ENCODE peak calls at places on chromosomes 4 and X, in ten cellular contexts. K, Y, Z, O, F, D, V, A, L and J are unnamed samples.

GRCh38 chrX:112968351-112969133 is 127.9 kb upstream of the AMOT start:
- DNase-seq in D (no peak), A (no peak), Z (no peak), K (no peak), L (no peak), V (no peak), Y (no peak), F (no peak), O (no peak), J (no peak)

GRCh38 chrX:28847423-28847822 is 260.2 kb downstream of the IL1RAPL1 start:
- DNase-seq in D (no peak), L (no peak), K (peak), F (peak), V (no peak), Y (no peak), A (no peak), Z (no peak), O (no peak), J (no peak)

GRCh38 chrX:83422836-83423235 is 85.3 kb upstream of the POU3F4 start:
- DNase-seq in F (no peak), A (no peak), K (no peak), Y (no peak), L (no peak), V (no peak), Z (no peak), O (no peak), D (no peak), J (no peak)

GRCh38 chr4:91288702-91289311 is 1015.0 kb upstream of the GRID2 start:
- DNase-seq in A (no peak), F (no peak), O (no peak), L (no peak), V (no peak), D (no peak), Z (no peak), Y (no peak), K (no peak), J (no peak)

GRCh38 chrX:69133561-69134542 is 31.4 kb downstream of the PJA1 start:
- DNase-seq in F (peak), K (no peak), D (no peak), A (peak), O (no peak), V (no peak), Y (no peak), L (peak), Z (no peak), J (no peak)

GRCh38 chr4:158319880-158320279 is 109.6 kb downstream of the TMEM144 start:
- DNase-seq in D (no peak), V (no peak), L (no peak), K (no peak), Y (no peak), O (no peak), Z (no peak), F (no peak), A (no peak), J (no peak)

GRCh38 chr4:175350246-175350645 is 432.1 kb downstream of the ADAM29 start:
- DNase-seq in F (no peak), Y (no peak), K (no peak), O (no peak), Z (no peak), L (no peak), A (no peak), V (no peak), D (no peak), J (no peak)

GRCh38 chrX:136423724-136424123 is 64.0 kb upstream of the BRS3 start:
- DNase-seq in Y (no peak), L (no peak), D (no peak), A (no peak), V (no peak), F (no peak), O (no peak), K (no peak), Z (no peak), J (no peak)

GRCh38 chr4:17941731-17942130 is 79.8 kb downstream of the LCORL start:
- DNase-seq in D (no peak), A (no peak), Y (no peak), O (no peak), Z (no peak), L (no peak), F (no peak), V (no peak), K (no peak), J (no peak)

GRCh38 chr4:89681219-89681618 is 155.7 kb downstream of the SNCA start:
- DNase-seq in K (no peak), Y (no peak), V (no peak), F (no peak), L (peak), D (no peak), O (no peak), A (no peak), Z (no peak), J (no peak)

GRCh38 chr4:14719053-14719452 is 283.2 kb upstream of the CPEB2 start:
- DNase-seq in V (no peak), K (no peak), Z (peak), A (no peak), F (no peak), D (no peak), Y (no peak), L (no peak), O (no peak), J (no peak)

GRCh38 chrX:141175786-141176185 is 1.1 kb downstream of the LDOC1 start:
- DNase-seq in A (no peak), K (no peak), Z (no peak), L (no peak), V (no peak), D (no peak), Y (no peak), F (no peak), O (no peak), J (no peak)

GRCh38 chr4:105840426-105841174 is 54.7 kb upstream of the NPNT start:
- DNase-seq in O (no peak), L (no peak), Y (no peak), Z (no peak), V (no peak), D (no peak), F (no peak), K (no peak), A (no peak), J (no peak)

GRCh38 chr4:176708771-176709311 is 83.9 kb downstream of the VEGFC start:
- DNase-seq in Y (no peak), A (no peak), V (no peak), Z (no peak), L (no peak), K (no peak), D (no peak), F (no peak), O (no peak), J (no peak)

GRCh38 chr4:184153781-184154542 is 63.7 kb downstream of the ENPP6 start:
- DNase-seq in O (no peak), K (no peak), Y (no peak), Z (no peak), A (no peak), V (no peak), F (no peak), L (no peak), D (no peak), J (no peak)

GRCh38 chr4:77021614-77022089 is 54.1 kb downstream of the CCNI start:
- DNase-seq in O (peak), Y (no peak), K (no peak), Z (peak), A (no peak), F (no peak), D (peak), V (no peak), L (no peak), J (no peak)

GRCh38 chr4:185796176-185796575 is 15.8 kb downstream of the SORBS2 start:
- DNase-seq in L (no peak), Y (no peak), F (no peak), O (no peak), K (no peak), D (no peak), Z (no peak), V (no peak), A (no peak), J (no peak)

GRCh38 chr4:109302366-109303140 is at the start of gene COL25A1:
- DNase-seq in V (no peak), A (no peak), O (peak), Y (no peak), D (no peak), L (no peak), K (no peak), Z (peak), F (no peak), J (peak)

GRCh38 chrX:18885317-18886004 is 98.5 kb downstream of the PHKA2 start:
- DNase-seq in O (peak), Z (no peak), F (no peak), D (no peak), V (peak), K (no peak), A (no peak), Y (no peak), L (no peak), J (no peak)

GRCh38 chr4:792729-793108 is 33.2 kb downstream of the CPLX1 start:
- DNase-seq in F (no peak), O (no peak), Y (no peak), L (no peak), V (no peak), K (peak), A (no peak), Z (no peak), D (no peak), J (no peak)

GRCh38 chr4:5734841-5735240 is 23.8 kb downstream of the EVC start:
- DNase-seq in K (no peak), F (no peak), D (no peak), V (no peak), A (no peak), Z (no peak), O (no peak), L (no peak), Y (no peak), J (no peak)

GRCh38 chrX:117990438-117990837 is 126.2 kb downstream of the KLHL13 start:
- DNase-seq in F (no peak), V (no peak), Z (no peak), O (no peak), K (no peak), Y (no peak), D (no peak), L (no peak), A (no peak), J (no peak)

GRCh38 chrX:41245641-41246040 is 88.3 kb upstream of the DDX3X start:
- DNase-seq in A (no peak), V (no peak), Z (no peak), L (no peak), O (no peak), D (no peak), F (no peak), Y (no peak), K (no peak), J (no peak)

GRCh38 chr4:477686-478085 is 21.3 kb downstream of the ZNF721 start:
- DNase-seq in D (no peak), O (no peak), F (no peak), A (no peak), V (no peak), Z (no peak), K (no peak), L (no peak), Y (no peak), J (no peak)

GRCh38 chr4:128241425-128241913 is 46.1 kb downstream of the PGRMC2 start:
- DNase-seq in Z (no peak), K (no peak), D (no peak), L (peak), O (no peak), Y (no peak), A (no peak), F (peak), V (no peak), J (no peak)

GRCh38 chr4:67520141-67520540 is 25.2 kb downstream of the CENPC start:
- DNase-seq in O (no peak), A (no peak), L (no peak), Y (no peak), F (no peak), Z (no peak), K (no peak), D (no peak), V (no peak), J (no peak)

GRCh38 chr4:7210818-7211217 is 18.5 kb downstream of the SORCS2 start:
- DNase-seq in A (no peak), F (no peak), Y (no peak), Z (no peak), O (no peak), L (no peak), D (no peak), K (no peak), V (no peak), J (no peak)

GRCh38 chr4:5014007-5014682 is 5.1 kb downstream of the CYTL1 start:
- DNase-seq in K (no peak), V (no peak), D (no peak), L (no peak), Z (no peak), Y (no peak), A (no peak), F (no peak), O (no peak), J (no peak)

GRCh38 chr4:126386512-126386911 is 1071.8 kb downstream of the FAT4 start:
- DNase-seq in K (no peak), L (no peak), A (no peak), Z (no peak), F (no peak), V (no peak), O (no peak), Y (no peak), D (no peak), J (no peak)

GRCh38 chrX:103310592-103311400 is at the start of gene BEX2:
- DNase-seq in Y (peak), K (no peak), D (no peak), F (peak), Z (peak), O (peak), V (no peak), L (no peak), A (peak), J (peak)

GRCh38 chr4:108210989-108211725 is 42.4 kb upstream of the LEF1 start:
- DNase-seq in O (no peak), F (no peak), Z (no peak), L (no peak), Y (no peak), D (no peak), K (no peak), A (no peak), V (no peak), J (no peak)

GRCh38 chr4:53844133-53844532 is 220.3 kb downstream of the CHIC2 start:
- DNase-seq in F (no peak), Y (no peak), O (no peak), Z (no peak), V (no peak), L (no peak), K (no peak), A (no peak), D (no peak), J (no peak)

GRCh38 chrX:96764864-96765263 is 80.2 kb downstream of the DIAPH2 start:
- DNase-seq in L (no peak), O (no peak), F (no peak), Y (no peak), V (no peak), D (no peak), A (no peak), Z (no peak), K (no peak), J (no peak)

GRCh38 chr4:48331577-48332340 is 9.6 kb upstream of the SLAIN2 start:
- DNase-seq in O (no peak), Y (no peak), F (no peak), D (no peak), A (no peak), Z (no peak), L (no peak), V (no peak), K (no peak), J (no peak)

GRCh38 chr4:122783301-122784215 is 43.1 kb upstream of the FGF2 start:
- DNase-seq in Z (no peak), F (peak), D (no peak), Y (no peak), A (no peak), L (peak), V (no peak), O (no peak), K (peak), J (peak)

GRCh38 chr4:183438458-183439113 is 5.8 kb upstream of the CDKN2AIP start:
- DNase-seq in V (no peak), Z (peak), O (no peak), Y (no peak), D (no peak), A (no peak), L (peak), K (no peak), F (peak), J (peak)

GRCh38 chrX:119008122-119008744 is 33.8 kb downstream of the LONRF3 start:
- DNase-seq in F (peak), Z (peak), K (no peak), V (no peak), D (no peak), L (peak), A (peak), O (no peak), Y (no peak), J (peak)

GRCh38 chr4:173765731-173766130 is 235.7 kb upstream of the HAND2 start:
- DNase-seq in Y (no peak), V (no peak), K (no peak), L (no peak), Z (no peak), A (no peak), O (no peak), D (no peak), F (no peak), J (no peak)

DNA sequence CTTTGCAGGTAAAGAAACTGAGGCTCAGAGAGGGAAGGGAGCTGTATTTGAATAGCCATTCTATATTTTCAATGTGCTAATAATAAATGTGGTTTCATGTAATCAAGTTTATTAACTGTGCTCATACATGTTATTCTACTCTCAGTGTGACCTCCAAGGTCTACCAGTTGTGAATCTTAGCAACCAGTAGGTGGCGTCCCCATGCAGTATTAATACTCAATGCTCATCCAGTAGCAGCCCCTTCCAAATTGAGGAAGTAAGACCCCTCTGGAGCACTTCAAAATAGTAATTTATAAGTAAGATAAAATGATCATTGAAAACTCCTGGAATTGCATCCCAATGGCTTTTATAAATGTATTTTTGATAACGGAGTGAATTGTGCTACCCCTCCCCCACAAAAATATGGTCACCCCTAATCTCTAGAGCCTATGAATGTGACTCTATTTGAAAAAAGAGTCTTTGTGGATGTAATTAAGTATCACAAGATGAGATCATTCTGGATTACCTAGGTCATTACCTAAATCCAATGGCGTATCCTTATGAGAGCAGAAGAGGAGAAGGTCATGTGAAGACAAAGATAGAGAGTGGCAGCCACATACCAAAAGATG is 20.4 kb upstream of the SEPSECS start:
- DNase-seq in K (no peak), Y (no peak), O (no peak), D (no peak), Z (peak), L (peak), F (no peak), A (peak), V (no peak), J (peak)
- TF ChIP-seq CTCF in K (peak), Y (peak), O (no peak), D (peak), Z (no peak), L (peak), F (peak), A (peak), V (peak), J (peak)

GRCh38 chr4:25100710-25101109 is 59.5 kb downstream of the SEPSECS start:
- DNase-seq in K (no peak), O (no peak), D (no peak), Y (no peak), Z (no peak), F (no peak), V (no peak), L (no peak), A (no peak), J (no peak)

GRCh38 chr4:25101836-25102235 is 58.4 kb downstream of the SEPSECS start:
- DNase-seq in Z (no peak), L (no peak), D (peak), O (no peak), V (no peak), A (no peak), K (no peak), F (no peak), Y (no peak), J (no peak)

GRCh38 chr4:25103423-25103822 is 56.8 kb downstream of the SEPSECS start:
- DNase-seq in V (no peak), O (peak), Y (no peak), D (peak), L (no peak), Z (peak), A (no peak), K (no peak), F (no peak), J (no peak)

GRCh38 chr4:25098964-25099843 is 61.0 kb downstream of the SEPSECS start:
- DNase-seq in K (peak), V (no peak), F (no peak), A (peak), Y (no peak), D (no peak), O (peak), Z (peak), L (no peak), J (peak)

GRCh38 chr4:25100156-25100555 is 60.1 kb downstream of the SEPSECS start:
- DNase-seq in D (no peak), Z (no peak), V (no peak), L (no peak), Y (no peak), K (no peak), A (no peak), O (no peak), F (no peak), J (no peak)
- TF ChIP-seq EP300 in D (no peak), Z (no peak), V (no peak), L (no peak), Y (no peak), K (no peak), A (no peak), O (no peak), F (no peak), J (no peak)

GRCh38 chr4:132642196-132642817 is 506.8 kb upstream of the PCDH10 start:
- DNase-seq in F (peak), L (peak), O (no peak), Y (no peak), V (peak), D (no peak), K (no peak), Z (no peak), A (peak), J (no peak)
- TF ChIP-seq CTCF in F (peak), L (peak), O (no peak), Y (peak), V (peak), D (peak), K (peak), Z (no peak), A (peak), J (no peak)

GRCh38 chr4:82201303-82201702 is 172.5 kb downstream of the HNRNPD start:
- DNase-seq in Y (no peak), F (no peak), L (no peak), V (no peak), A (no peak), O (no peak), Z (peak), D (no peak), K (no peak), J (no peak)
- TF ChIP-seq EP300 in Y (no peak), F (no peak), L (no peak), V (no peak), A (no peak), O (no peak), Z (no peak), D (no peak), K (no peak), J (no peak)

GRCh38 chr4:160877087-160877790 is 1286.6 kb downstream of the FSTL5 start:
- DNase-seq in F (no peak), Y (no peak), D (no peak), O (no peak), A (no peak), K (no peak), V (no peak), Z (no peak), L (peak), J (no peak)
- TF ChIP-seq CTCF in F (no peak), Y (no peak), D (no peak), O (no peak), A (no peak), K (no peak), V (no peak), Z (no peak), L (no peak), J (no peak)

GRCh38 chr4:145056325-145057130 is 41.5 kb downstream of the ANAPC10 start:
- DNase-seq in D (no peak), A (no peak), O (no peak), Y (no peak), L (no peak), F (no peak), Z (no peak), V (no peak), K (no peak), J (no peak)

GRCh38 chr4:145066063-145066501 is 31.9 kb downstream of the ANAPC10 start:
- DNase-seq in Z (no peak), L (no peak), F (no peak), Y (no peak), A (no peak), K (no peak), O (no peak), V (no peak), D (no peak), J (no peak)

GRCh38 chr4:145055533-145056257 is 42.3 kb downstream of the ANAPC10 start:
- DNase-seq in A (no peak), K (no peak), V (no peak), Y (no peak), L (no peak), O (no peak), D (no peak), Z (no peak), F (no peak), J (no peak)

GRCh38 chr4:145058256-145058655 is 39.7 kb downstream of the ANAPC10 start:
- DNase-seq in D (no peak), V (no peak), A (no peak), F (no peak), Y (no peak), L (no peak), O (no peak), Z (no peak), K (no peak), J (no peak)

DNA sequence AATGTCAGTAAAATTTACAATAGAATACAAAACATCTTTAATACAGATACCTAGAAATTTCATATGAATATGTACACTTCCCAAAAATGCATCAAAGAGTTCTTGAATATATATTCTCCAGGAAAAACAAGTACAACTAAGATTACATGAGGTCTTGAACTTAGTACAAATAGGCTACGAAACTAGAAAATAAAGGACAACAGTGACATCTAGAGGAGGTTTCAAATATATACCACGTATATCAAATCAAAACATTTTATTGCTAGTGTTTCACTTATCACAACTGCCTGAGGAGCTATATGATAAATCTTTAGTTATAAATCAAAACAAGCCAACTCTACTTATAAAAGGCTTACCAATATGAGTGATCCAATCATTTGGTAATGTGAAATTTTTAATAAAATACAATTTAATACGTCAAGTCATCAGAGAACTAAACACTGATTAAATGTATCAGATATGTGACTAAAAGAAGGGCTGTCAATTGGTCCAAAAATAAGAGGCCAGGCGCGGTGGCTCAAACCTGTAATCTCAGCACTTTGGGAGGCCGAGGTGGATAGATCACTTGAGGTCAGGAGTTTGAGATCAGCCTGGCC is 36.6 kb downstream of the ANAPC10 start:
- DNase-seq in F (no peak), O (no peak), A (peak), Z (no peak), V (no peak), K (no peak), Y (no peak), L (peak), D (no peak), J (no peak)
- TF ChIP-seq EP300 in F (no peak), O (no peak), A (no peak), Z (no peak), V (no peak), K (no peak), Y (no peak), L (no peak), D (no peak), J (no peak)